ENCODE peak calls at places on chromosomes 7 and 10, in five cellular contexts. One of them, this sample, is unnamed.

GRCh38 chr10:34538291-34538829 is 276.7 kb downstream of the PARD3 start:
- DNase-seq in kidney: no peak
- DNase-seq in GM12865: peak
- DNase-seq in IMR-90: no peak
- DNase-seq in brain microvascular endothelial cell: no peak
- DNase-seq in this sample: no peak

GRCh38 chr7:1810521-1810920 is 140.4 kb downstream of the ELFN1 start:
- DNase-seq in brain microvascular endothelial cell: no peak
- DNase-seq in GM12865: no peak
- DNase-seq in kidney: peak
- DNase-seq in IMR-90: no peak
- DNase-seq in this sample: no peak

GRCh38 chr10:20489961-20490360 is 407.1 kb downstream of the NEBL start:
- DNase-seq in brain microvascular endothelial cell: peak
- DNase-seq in kidney: no peak
- DNase-seq in GM12865: no peak
- DNase-seq in IMR-90: no peak
- DNase-seq in this sample: no peak

GRCh38 chr7:33379891-33380525 is 250.6 kb downstream of the BBS9 start:
- DNase-seq in kidney: no peak
- DNase-seq in brain microvascular endothelial cell: no peak
- DNase-seq in GM12865: no peak
- DNase-seq in IMR-90: no peak
- DNase-seq in this sample: no peak

GRCh38 chr10:97376413-97376812 is 24.7 kb downstream of the RRP12 start:
- DNase-seq in GM12865: no peak
- DNase-seq in brain microvascular endothelial cell: no peak
- DNase-seq in kidney: no peak
- DNase-seq in IMR-90: no peak
- DNase-seq in this sample: no peak

GRCh38 chr10:71262817-71263216 is 50.4 kb downstream of the UNC5B start:
- DNase-seq in IMR-90: no peak
- DNase-seq in kidney: no peak
- DNase-seq in GM12865: no peak
- DNase-seq in brain microvascular endothelial cell: no peak
- DNase-seq in this sample: no peak

GRCh38 chr10:14758994-14759664 is 15.6 kb downstream of the FAM107B start:
- DNase-seq in IMR-90: no peak
- DNase-seq in kidney: no peak
- DNase-seq in GM12865: peak
- DNase-seq in brain microvascular endothelial cell: no peak
- DNase-seq in this sample: no peak

GRCh38 chr7:41629711-41630111 is 73.2 kb downstream of the INHBA start:
- DNase-seq in brain microvascular endothelial cell: no peak
- DNase-seq in IMR-90: peak
- DNase-seq in kidney: no peak
- DNase-seq in GM12865: no peak
- DNase-seq in this sample: peak

GRCh38 chr10:20622522-20623270 is 274.4 kb downstream of the NEBL start:
- DNase-seq in kidney: no peak
- DNase-seq in brain microvascular endothelial cell: peak
- DNase-seq in IMR-90: peak
- DNase-seq in GM12865: no peak
- DNase-seq in this sample: peak

GRCh38 chr7:5432691-5433090 is 9.1 kb upstream of the TNRC18 start:
- DNase-seq in brain microvascular endothelial cell: no peak
- DNase-seq in IMR-90: no peak
- DNase-seq in GM12865: no peak
- DNase-seq in kidney: no peak
- DNase-seq in this sample: no peak
- TF ChIP-seq CTCF in brain microvascular endothelial cell: no peak
- TF ChIP-seq CTCF in IMR-90: no peak
- TF ChIP-seq CTCF in GM12865: no peak
- TF ChIP-seq CTCF in kidney: no peak
- TF ChIP-seq CTCF in this sample: no peak

GRCh38 chr7:115679976-115680375 is 350.6 kb downstream of the TFEC start:
- DNase-seq in kidney: no peak
- DNase-seq in brain microvascular endothelial cell: peak
- DNase-seq in GM12865: peak
- DNase-seq in IMR-90: peak
- DNase-seq in this sample: peak
- H3K4me3 ChIP-seq in kidney: no peak
- H3K4me3 ChIP-seq in brain microvascular endothelial cell: no peak
- H3K4me3 ChIP-seq in GM12865: no peak
- H3K4me3 ChIP-seq in IMR-90: no peak
- H3K4me3 ChIP-seq in this sample: no peak

GRCh38 chr7:49776994-49777393 is 3.6 kb downstream of the VWC2 start:
- DNase-seq in brain microvascular endothelial cell: no peak
- DNase-seq in GM12865: no peak
- DNase-seq in kidney: no peak
- DNase-seq in IMR-90: no peak
- DNase-seq in this sample: no peak
- TF ChIP-seq CTCF in brain microvascular endothelial cell: peak
- TF ChIP-seq CTCF in GM12865: peak
- TF ChIP-seq CTCF in kidney: no peak
- TF ChIP-seq CTCF in IMR-90: no peak
- TF ChIP-seq CTCF in this sample: no peak

GRCh38 chr10:108911814-108912541 is 1011.3 kb downstream of the XPNPEP1 start:
- DNase-seq in IMR-90: peak
- DNase-seq in brain microvascular endothelial cell: no peak
- DNase-seq in kidney: peak
- DNase-seq in GM12865: no peak
- DNase-seq in this sample: peak
- H3K4me3 ChIP-seq in IMR-90: peak
- H3K4me3 ChIP-seq in brain microvascular endothelial cell: peak
- H3K4me3 ChIP-seq in kidney: peak
- H3K4me3 ChIP-seq in GM12865: no peak
- H3K4me3 ChIP-seq in this sample: peak

DNA sequence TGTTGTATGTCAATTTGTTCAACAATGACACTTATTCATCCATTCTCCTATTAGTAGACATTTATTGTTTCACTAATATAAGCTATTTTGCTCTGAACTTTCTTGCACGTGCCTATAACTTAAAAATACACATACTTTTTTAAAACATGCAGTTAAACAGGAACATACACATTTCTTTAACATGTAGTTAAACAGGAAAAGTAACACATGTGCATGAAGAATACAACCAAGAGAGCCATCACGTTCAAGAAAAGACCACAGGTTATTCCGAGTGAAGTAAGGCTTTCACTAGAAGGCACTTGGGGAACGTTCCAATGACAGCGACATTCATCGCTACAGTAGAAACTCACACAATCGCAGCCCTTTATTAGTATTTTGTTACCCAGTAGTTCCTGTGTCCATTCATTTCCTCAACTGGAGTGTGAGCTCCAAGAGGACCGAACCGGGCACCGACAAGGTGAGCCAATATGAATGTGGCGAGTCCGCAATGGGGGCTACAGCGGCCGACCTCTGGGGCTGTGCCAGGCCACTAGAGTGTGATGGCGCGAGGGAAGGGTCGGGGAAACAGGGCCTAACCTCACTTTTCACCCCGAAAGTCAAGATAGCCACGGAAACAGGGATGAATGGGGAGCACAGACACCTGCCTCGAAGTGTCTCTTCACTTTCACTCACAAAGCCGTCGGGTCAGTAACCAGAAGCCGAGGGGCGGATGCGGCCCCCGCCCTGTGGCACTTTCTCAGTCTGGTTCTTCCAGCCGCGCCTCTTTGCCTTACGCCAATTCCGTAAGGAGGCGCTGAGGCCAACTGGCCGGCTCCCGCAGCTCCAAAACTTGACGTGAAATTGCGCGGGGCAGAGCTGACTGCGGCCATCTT is 775 bp upstream of the SEPTIN7 start:
- DNase-seq in kidney: peak
- DNase-seq in IMR-90: peak
- DNase-seq in brain microvascular endothelial cell: peak
- DNase-seq in GM12865: peak
- DNase-seq in this sample: peak
- TF ChIP-seq CTCF in kidney: no peak
- TF ChIP-seq CTCF in IMR-90: no peak
- TF ChIP-seq CTCF in brain microvascular endothelial cell: no peak
- TF ChIP-seq CTCF in GM12865: no peak
- TF ChIP-seq CTCF in this sample: no peak

This sample was measured in fibroblast of mammary gland.